ENCODE peak calls at places on chromosomes 1 and 21, in five cellular contexts. S is CD8-positive, alpha-beta T cell; K is DND-41; T is tibial artery; F is right lobe of liver. X is an unnamed sample.

GRCh38 chr1:235758931-235759330 is 107.8 kb downstream of the LYST start:
- DNase-seq in S (no peak), K (no peak), T (no peak), F (peak; percentile 55), X (no peak)

GRCh38 chr1:115507256-115507589 is 134.5 kb upstream of the VANGL1 start:
- DNase-seq in S (no peak), K (peak; percentile 4), T (no peak), F (no peak), X (no peak)

GRCh38 chr1:111904478-111905218 is 84.8 kb downstream of the KCND3 start:
- DNase-seq in S (no peak), K (no peak), T (no peak), F (no peak), X (no peak)

GRCh38 chr1:231866392-231867331 is 240.1 kb downstream of the DISC1 start:
- DNase-seq in S (peak; percentile 64), K (peak; percentile 60), T (no peak), F (peak; percentile 56), X (no peak)

GRCh38 chr1:236173174-236173767 is 30.9 kb downstream of the GPR137B start:
- DNase-seq in S (no peak), K (no peak), T (no peak), F (no peak), X (no peak)

GRCh38 chr21:45983981-45984551 is 2.5 kb downstream of the COL6A1 start:
- DNase-seq in S (no peak), K (no peak), T (peak; percentile 84), F (peak; percentile 48), X (no peak)

GRCh38 chr21:21085206-21085605 is 87.0 kb downstream of the NCAM2 start:
- DNase-seq in S (no peak), K (no peak), T (no peak), F (no peak), X (no peak)

GRCh38 chr1:27561126-27561899 is 42.6 kb downstream of the AHDC1 start:
- DNase-seq in S (no peak), K (no peak), T (no peak), F (no peak), X (no peak)

GRCh38 chr1:15449567-15449966 is 7.0 kb upstream of the CELA2A start:
- DNase-seq in S (no peak), K (no peak), T (no peak), F (no peak), X (no peak)

GRCh38 chr1:197618065-197618464 is 157.2 kb downstream of the DENND1B start:
- DNase-seq in S (no peak), K (no peak), T (no peak), F (no peak), X (no peak)

GRCh38 chr1:32742956-32743355 is 40.4 kb upstream of the SYNC start:
- DNase-seq in S (no peak), K (no peak), T (no peak), F (no peak), X (no peak)

GRCh38 chr1:26538480-26539412 is 9.2 kb downstream of the RPS6KA1 start:
- DNase-seq in S (peak; percentile 33), K (peak; percentile 54), T (no peak), F (no peak), X (no peak)

GRCh38 chr1:55179177-55179835 is 35.9 kb downstream of the USP24 start:
- DNase-seq in S (no peak), K (no peak), T (no peak), F (no peak), X (no peak)

GRCh38 chr1:246394121-246394520 is 113.0 kb downstream of the SMYD3 start:
- DNase-seq in S (no peak), K (no peak), T (no peak), F (no peak), X (no peak)

GRCh38 chr1:235649722-235650163 is at the start of gene GNG4:
- DNase-seq in S (peak; percentile 42), K (no peak), T (no peak), F (no peak), X (no peak)

GRCh38 chr1:67953301-67953700 is 97.1 kb downstream of the DIRAS3 start:
- DNase-seq in S (no peak), K (no peak), T (no peak), F (no peak), X (no peak)

GRCh38 chr1:119535381-119535780 is 28.4 kb downstream of the HSD3B1 start:
- DNase-seq in S (no peak), K (no peak), T (no peak), F (no peak), X (no peak)

GRCh38 chr1:14666376-14666775 is 67.9 kb downstream of the KAZN start:
- DNase-seq in S (no peak), K (no peak), T (no peak), F (no peak), X (no peak)

GRCh38 chr21:35236090-35236489 is 187.0 kb upstream of the RUNX1 start:
- DNase-seq in S (no peak), K (no peak), T (no peak), F (no peak), X (no peak)
- H3K4me1 ChIP-seq in S (peaks cover 33% of the 10 kb centered on the region), K (peaks cover 27% of the 10 kb centered on the region), T (peaks cover 11% of the 10 kb centered on the region), F (no peaks in the 10 kb centered on the region), X (peaks cover 13% of the 10 kb centered on the region)

GRCh38 chr1:201916649-201917249 is 28.1 kb downstream of the SHISA4 start:
- DNase-seq in S (no peak), K (no peak), T (peak; percentile 97), F (peak; percentile 79), X (peak; percentile 85)
- TF ChIP-seq CTCF in S (no peak), K (no peak), T (no peak), F (no peak), X (no peak)

DNA sequence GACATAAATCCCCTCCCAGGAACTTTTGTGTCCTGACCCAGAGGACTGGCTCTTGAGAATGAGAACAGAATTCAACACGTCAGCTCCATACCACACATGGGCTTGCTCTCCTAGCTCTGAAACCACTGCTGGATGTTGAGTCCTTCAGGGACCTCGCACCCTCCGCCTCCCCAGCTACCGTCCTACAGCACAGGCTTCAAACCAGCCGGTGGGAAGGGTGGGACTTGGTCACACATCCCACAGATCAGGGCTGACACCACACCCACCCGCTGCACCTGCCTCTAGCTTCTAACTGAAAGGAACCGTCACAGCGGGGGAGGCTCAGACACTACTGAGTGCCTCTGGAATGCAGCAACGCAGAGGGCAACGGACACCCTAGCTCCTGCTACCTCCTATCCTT is 24.0 kb downstream of the MRAP start:
- DNase-seq in S (no peak), K (no peak), T (no peak), F (peak; percentile 31), X (no peak)
- H3K36me3 ChIP-seq in S (peaks cover 59% of the 10 kb centered on the region), K (peaks cover 95% of the 10 kb centered on the region), T (peaks cover 80% of the 10 kb centered on the region), F (peaks cover 88% of the 10 kb centered on the region), X (peaks cover 84% of the 10 kb centered on the region)

GRCh38 chr1:36450270-36450918 is at the start of gene OSCP1:
- DNase-seq in S (peak; percentile 84), K (peak; percentile 89), T (peak; percentile 98), F (peak; percentile 96), X (peak; percentile 91)
- H3K4me1 ChIP-seq in S (peaks cover 5% of the 10 kb centered on the region), K (peaks cover 25% of the 10 kb centered on the region), T (peaks cover 13% of the 10 kb centered on the region), F (no peaks in the 10 kb centered on the region), X (no peaks in the 10 kb centered on the region)

DNA sequence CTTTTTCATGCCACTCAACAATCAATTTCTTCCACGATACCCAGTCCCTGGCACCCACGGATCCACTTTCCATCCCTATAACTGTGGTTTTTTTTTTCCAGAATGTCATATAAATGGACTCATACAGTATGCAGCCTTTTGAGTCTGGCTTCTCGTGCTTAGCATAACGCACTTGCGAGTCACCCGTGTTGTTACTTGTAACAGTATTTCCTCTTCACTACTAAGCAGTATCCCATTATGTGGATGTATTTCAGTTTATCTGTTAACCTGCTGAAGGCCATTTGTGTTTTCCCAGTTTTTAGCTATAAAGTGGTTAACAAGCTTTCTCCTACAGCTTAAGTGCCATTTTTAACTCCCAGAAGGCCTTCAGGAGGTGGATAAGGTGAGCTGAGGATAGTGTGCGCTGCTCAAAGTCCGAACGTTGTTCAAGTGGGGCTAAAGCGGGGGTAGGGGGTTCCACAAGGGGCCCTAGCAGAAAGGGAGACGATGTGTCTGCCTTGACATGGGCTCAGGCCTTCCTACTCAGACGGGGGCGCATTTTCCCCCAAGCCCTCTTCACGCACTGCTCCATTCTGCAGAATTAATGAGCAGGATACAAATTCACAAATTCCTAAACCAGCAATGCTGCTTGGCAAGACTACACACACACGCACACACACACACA is 770 bp downstream of the ADAR start:
- DNase-seq in S (peak; percentile 16), K (no peak), T (no peak), F (no peak), X (no peak)
- TF ChIP-seq CTCF in S (no peak), K (peak; percentile 48), T (no peak), F (no peak), X (no peak)

GRCh38 chr1:180948357-180948756 is 35.7 kb downstream of the KIAA1614 start:
- DNase-seq in S (no peak), K (no peak), T (no peak), F (no peak), X (no peak)
- H3K36me3 ChIP-seq in S (no peaks in the 10 kb centered on the region), K (peaks cover 28% of the 10 kb centered on the region), T (peaks cover 46% of the 10 kb centered on the region), F (no peaks in the 10 kb centered on the region), X (peaks cover 32% of the 10 kb centered on the region)

GRCh38 chr1:10678395-10678794 is 118.1 kb downstream of the CASZ1 start:
- DNase-seq in S (no peak), K (no peak), T (no peak), F (no peak), X (no peak)

GRCh38 chr1:10677508-10678364 is 118.7 kb downstream of the CASZ1 start:
- DNase-seq in S (no peak), K (no peak), T (no peak), F (peak; percentile 93), X (no peak)

GRCh38 chr1:10675813-10676212 is 120.6 kb downstream of the CASZ1 start:
- DNase-seq in S (no peak), K (no peak), T (no peak), F (no peak), X (no peak)

GRCh38 chr1:10678852-10679251 is 117.6 kb downstream of the CASZ1 start:
- DNase-seq in S (no peak), K (no peak), T (no peak), F (no peak), X (no peak)

DNA sequence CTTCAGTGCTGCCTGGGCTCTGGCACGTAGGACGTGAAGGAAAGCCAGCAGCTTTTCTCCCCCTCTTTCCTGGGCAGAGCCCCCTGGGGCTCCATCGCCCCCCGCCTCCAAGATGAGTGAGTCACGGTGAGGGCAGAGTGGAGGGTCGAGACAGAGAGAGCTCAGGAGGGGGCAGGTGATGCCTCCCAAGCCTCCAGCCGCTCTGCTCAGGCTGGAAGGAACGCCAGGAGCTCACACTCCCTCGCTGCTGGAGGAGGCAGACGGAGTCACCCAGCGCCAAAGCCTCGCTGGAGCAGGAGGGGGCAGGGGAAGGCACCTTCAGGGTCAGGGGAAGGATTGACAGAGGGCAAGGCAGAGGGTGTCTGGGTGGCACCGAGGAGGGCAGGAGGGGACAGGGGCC is 119.5 kb downstream of the CASZ1 start:
- DNase-seq in S (no peak), K (no peak), T (no peak), F (no peak), X (no peak)
- H3K4me1 ChIP-seq in S (no peaks in the 10 kb centered on the region), K (peaks cover 4% of the 10 kb centered on the region), T (peaks cover 84% of the 10 kb centered on the region), F (peaks cover 20% of the 10 kb centered on the region), X (peaks cover 54% of the 10 kb centered on the region)

X was measured in thoracic aorta.